ENCODE peak calls at places on chromosomes 11 and 22, in six cellular contexts. L is T-helper 2 cell, K is uterus, V is body of pancreas, A is NCI-H446, T is SK-N-SH. U is an unnamed sample.
A peak's percentile ranks its signal among the peaks of the same experiment; 100 is the strongest.

GRCh38 chr11:44258190-44258489 is 51.8 kb downstream of the ALX4 start:
- DNase-seq in K (no peak), T (no peak), L (no peak), V (no peak), A (no peak), U (no peak)

GRCh38 chr22:27754247-27754887 is 47.2 kb downstream of the MN1 start:
- DNase-seq in T (no peak), K (peak; percentile 57), L (no peak), V (no peak), A (peak; percentile 87), U (no peak)

GRCh38 chr22:37231406-37232139 is 12.5 kb downstream of the RAC2 start:
- DNase-seq in V (no peak), T (peak; percentile 12), K (no peak), A (no peak), L (no peak), U (no peak)

GRCh38 chr22:45512363-45512762 is 9.7 kb downstream of the FBLN1 start:
- DNase-seq in L (no peak), K (no peak), T (no peak), V (no peak), A (no peak), U (no peak)

GRCh38 chr11:104198576-104198975 is 34.6 kb upstream of the PDGFD start:
- DNase-seq in L (no peak), V (no peak), A (no peak), T (no peak), K (no peak), U (no peak)

GRCh38 chr11:48036011-48036410 is 55.7 kb downstream of the PTPRJ start:
- DNase-seq in L (no peak), A (no peak), V (no peak), T (no peak), K (no peak), U (no peak)

GRCh38 chr11:72607101-72607468 is 67.1 kb downstream of the PDE2A start:
- DNase-seq in L (no peak), V (no peak), A (no peak), K (no peak), T (no peak), U (no peak)

GRCh38 chr11:59756496-59756840 is 1.3 kb downstream of the STX3 start:
- DNase-seq in L (no peak), K (no peak), V (no peak), A (no peak), T (no peak), U (no peak)

GRCh38 chr11:125228425-125228824 is 63.9 kb downstream of the PKNOX2 start:
- DNase-seq in V (no peak), A (no peak), K (no peak), L (no peak), T (no peak), U (no peak)

GRCh38 chr22:48942698-48943566 is 884.7 kb downstream of the BRD1 start:
- DNase-seq in L (no peak), K (no peak), T (no peak), V (no peak), A (no peak), U (no peak)

GRCh38 chr11:78802058-78802633 is 227.5 kb upstream of the NARS2 start:
- DNase-seq in A (no peak), L (no peak), K (no peak), T (no peak), V (peak; percentile 59), U (no peak)

GRCh38 chr11:130099356-130099755 is 29.7 kb downstream of the APLP2 start:
- DNase-seq in L (no peak), V (no peak), A (peak; percentile 36), K (no peak), T (no peak), U (no peak)

GRCh38 chr22:29251981-29252978 is 15.5 kb downstream of the RHBDD3 start:
- DNase-seq in L (no peak), T (peak; percentile 15), K (no peak), A (no peak), V (no peak), U (no peak)

GRCh38 chr22:40116496-40117200 is 61.1 kb upstream of the TNRC6B start:
- DNase-seq in A (no peak), L (peak; percentile 50), T (no peak), V (no peak), K (no peak), U (no peak)

GRCh38 chr11:61973603-61974162 is 6.2 kb upstream of the FTH1 start:
- DNase-seq in L (no peak), V (no peak), A (peak; percentile 36), T (no peak), K (no peak), U (no peak)

GRCh38 chr22:50545522-50546325 is at the start of gene KLHDC7B:
- DNase-seq in A (no peak), T (peak; percentile 82), V (no peak), K (no peak), L (no peak), U (no peak)

GRCh38 chr22:22745225-22746060 is 101.0 kb downstream of the GGTLC2 start:
- DNase-seq in V (peak; percentile 40), A (peak; percentile 13), T (peak; percentile 28), L (peak; percentile 26), K (no peak), U (peak; percentile 54)

GRCh38 chr11:90512846-90513245 is 290.0 kb upstream of the CHORDC1 start:
- DNase-seq in L (no peak), T (no peak), V (no peak), K (no peak), A (no peak), U (no peak)

GRCh38 chr22:21642584-21643448 is 714 bp downstream of the SDF2L1 start:
- DNase-seq in T (peak; percentile 71), V (peak; percentile 64), K (no peak), A (peak; percentile 78), L (peak; percentile 37), U (peak; percentile 68)

GRCh38 chr22:38789606-38790005 is 4.3 kb downstream of the DNAL4 start:
- DNase-seq in A (no peak), K (no peak), V (no peak), T (no peak), L (no peak), U (no peak)

GRCh38 chr11:66363805-66364535 is 7.6 kb downstream of the SLC29A2 start:
- DNase-seq in L (peak; percentile 50), K (no peak), T (peak; percentile 86), V (no peak), A (peak; percentile 60), U (no peak)

GRCh38 chr22:26393929-26394328 is 35.1 kb upstream of the ASPHD2 start:
- DNase-seq in L (no peak), A (no peak), V (no peak), K (no peak), T (no peak), U (no peak)

GRCh38 chr22:49858827-49859226 is 5.2 kb downstream of the ZBED4 start:
- DNase-seq in V (no peak), L (no peak), K (no peak), A (no peak), T (no peak), U (no peak)

GRCh38 chr11:109695696-109696095 is 273.7 kb downstream of the C11orf87 start:
- DNase-seq in V (no peak), L (no peak), T (no peak), K (no peak), A (peak; percentile 35), U (no peak)

GRCh38 chr11:10109836-10110235 is 184.2 kb downstream of the SBF2 start:
- DNase-seq in K (no peak), T (no peak), L (no peak), V (no peak), A (peak; percentile 26), U (no peak)

GRCh38 chr22:46107089-46107664 is 43.1 kb upstream of the PPARA start:
- DNase-seq in T (peak; percentile 79), K (peak; percentile 66), A (peak; percentile 78), V (peak; percentile 92), L (no peak), U (peak; percentile 59)

GRCh38 chr11:72493426-72494108 is 59.2 kb upstream of the CLPB start:
- DNase-seq in L (no peak), V (no peak), A (no peak), T (no peak), K (no peak), U (no peak)